ENCODE peak calls at places on chromosomes 11 and 22, in four cellular contexts. One of them, this sample, is unnamed.

GRCh38 chr11:69821511-69822040 is 2.4 kb upstream of the FGF3 start:
- DNase-seq in Right ventricle myocardium superior: no peak
- DNase-seq in H54: no peak
- DNase-seq in tibial nerve: no peak
- DNase-seq in this sample: no peak

GRCh38 chr22:37501610-37502341 is 15.6 kb upstream of the MFNG start:
- DNase-seq in tibial nerve: peak
- DNase-seq in H54: no peak
- DNase-seq in Right ventricle myocardium superior: peak
- DNase-seq in this sample: no peak

GRCh38 chr11:22832315-22833041 is 2.9 kb upstream of the SVIP start:
- DNase-seq in tibial nerve: no peak
- DNase-seq in H54: no peak
- DNase-seq in Right ventricle myocardium superior: no peak
- DNase-seq in this sample: no peak

GRCh38 chr22:38741166-38741565 is 14.6 kb downstream of the SUN2 start:
- DNase-seq in tibial nerve: no peak
- DNase-seq in H54: no peak
- DNase-seq in Right ventricle myocardium superior: no peak
- DNase-seq in this sample: no peak

GRCh38 chr22:35381424-35381772 is 502 bp downstream of the HMOX1 start:
- DNase-seq in tibial nerve: no peak
- DNase-seq in H54: no peak
- DNase-seq in Right ventricle myocardium superior: no peak
- DNase-seq in this sample: no peak

GRCh38 chr11:130156108-130157022 is 3.2 kb upstream of the ST14 start:
- DNase-seq in Right ventricle myocardium superior: no peak
- DNase-seq in tibial nerve: no peak
- DNase-seq in H54: peak
- DNase-seq in this sample: no peak

GRCh38 chr22:27905638-27906037 is 13.4 kb downstream of the PITPNB start:
- DNase-seq in tibial nerve: no peak
- DNase-seq in Right ventricle myocardium superior: no peak
- DNase-seq in H54: no peak
- DNase-seq in this sample: no peak

GRCh38 chr11:2869561-2870427 is 15.8 kb downstream of the CDKN1C start:
- DNase-seq in tibial nerve: no peak
- DNase-seq in Right ventricle myocardium superior: no peak
- DNase-seq in H54: no peak
- DNase-seq in this sample: no peak

GRCh38 chr11:11640996-11641395 is 19.2 kb upstream of the GALNT18 start:
- DNase-seq in H54: no peak
- DNase-seq in tibial nerve: no peak
- DNase-seq in Right ventricle myocardium superior: no peak
- DNase-seq in this sample: no peak

GRCh38 chr11:21552910-21553309 is 640.0 kb upstream of the ANO5 start:
- DNase-seq in tibial nerve: no peak
- DNase-seq in Right ventricle myocardium superior: no peak
- DNase-seq in H54: no peak
- DNase-seq in this sample: no peak

GRCh38 chr11:109267293-109268095 is 154.5 kb upstream of the C11orf87 start:
- DNase-seq in Right ventricle myocardium superior: no peak
- DNase-seq in tibial nerve: no peak
- DNase-seq in H54: no peak
- DNase-seq in this sample: no peak

GRCh38 chr11:114563077-114563476 is 3.4 kb upstream of the NXPE1 start:
- DNase-seq in tibial nerve: no peak
- DNase-seq in H54: no peak
- DNase-seq in Right ventricle myocardium superior: no peak
- DNase-seq in this sample: no peak

GRCh38 chr11:287821-288327 is 1.1 kb upstream of the PGGHG start:
- DNase-seq in H54: no peak
- DNase-seq in tibial nerve: no peak
- DNase-seq in Right ventricle myocardium superior: peak
- DNase-seq in this sample: peak

GRCh38 chr11:28137832-28138231 is 29.6 kb downstream of the METTL15 start:
- DNase-seq in tibial nerve: no peak
- DNase-seq in Right ventricle myocardium superior: no peak
- DNase-seq in H54: no peak
- DNase-seq in this sample: no peak

GRCh38 chr11:86106916-86107315 is 38.0 kb upstream of the PICALM start:
- DNase-seq in H54: no peak
- DNase-seq in Right ventricle myocardium superior: no peak
- DNase-seq in tibial nerve: no peak
- DNase-seq in this sample: no peak

GRCh38 chr11:48099916-48100446 is 116.6 kb upstream of the OR4B1 start:
- DNase-seq in Right ventricle myocardium superior: no peak
- DNase-seq in tibial nerve: no peak
- DNase-seq in H54: no peak
- DNase-seq in this sample: no peak

GRCh38 chr22:41598081-41598480 is 8.4 kb upstream of the PMM1 start:
- DNase-seq in tibial nerve: no peak
- DNase-seq in H54: peak
- DNase-seq in Right ventricle myocardium superior: peak
- DNase-seq in this sample: no peak

GRCh38 chr11:67370351-67371076 is 2.9 kb downstream of the CLCF1 start:
- DNase-seq in H54: no peak
- DNase-seq in tibial nerve: no peak
- DNase-seq in Right ventricle myocardium superior: no peak
- DNase-seq in this sample: no peak

GRCh38 chr11:104279587-104279986 is 115.6 kb upstream of the PDGFD start:
- DNase-seq in tibial nerve: no peak
- DNase-seq in Right ventricle myocardium superior: no peak
- DNase-seq in H54: no peak
- DNase-seq in this sample: no peak

GRCh38 chr11:45144126-45145082 is 2.0 kb upstream of the PRDM11 start:
- DNase-seq in H54: no peak
- DNase-seq in tibial nerve: no peak
- DNase-seq in Right ventricle myocardium superior: no peak
- DNase-seq in this sample: peak

GRCh38 chr11:57649826-57650738 is at the start of gene YPEL4:
- DNase-seq in tibial nerve: no peak
- DNase-seq in H54: peak
- DNase-seq in Right ventricle myocardium superior: no peak
- DNase-seq in this sample: peak

GRCh38 chr22:35708453-35708852 is 9.2 kb upstream of the APOL5 start:
- DNase-seq in H54: no peak
- DNase-seq in tibial nerve: no peak
- DNase-seq in Right ventricle myocardium superior: no peak
- DNase-seq in this sample: no peak

GRCh38 chr11:66221726-66222236 is 46.7 kb upstream of the RAB1B start:
- DNase-seq in H54: no peak
- DNase-seq in tibial nerve: no peak
- DNase-seq in Right ventricle myocardium superior: peak
- DNase-seq in this sample: peak

GRCh38 chr22:30116362-30117117 is 36.3 kb downstream of the HORMAD2 start:
- DNase-seq in Right ventricle myocardium superior: no peak
- DNase-seq in H54: no peak
- DNase-seq in tibial nerve: no peak
- DNase-seq in this sample: no peak

GRCh38 chr11:36123353-36124220 is 165.6 kb downstream of the COMMD9 start:
- DNase-seq in Right ventricle myocardium superior: no peak
- DNase-seq in tibial nerve: no peak
- DNase-seq in H54: no peak
- DNase-seq in this sample: no peak

GRCh38 chr11:47259178-47259977 is 1.6 kb downstream of the NR1H3 start:
- DNase-seq in Right ventricle myocardium superior: peak
- DNase-seq in tibial nerve: no peak
- DNase-seq in H54: peak
- DNase-seq in this sample: peak

GRCh38 chr11:86068138-86068861 is 584 bp downstream of the PICALM start:
- DNase-seq in H54: no peak
- DNase-seq in Right ventricle myocardium superior: peak
- DNase-seq in tibial nerve: peak
- DNase-seq in this sample: peak

GRCh38 chr11:115874843-115875242 is 370.6 kb upstream of the CADM1 start:
- DNase-seq in H54: no peak
- DNase-seq in tibial nerve: no peak
- DNase-seq in Right ventricle myocardium superior: no peak
- DNase-seq in this sample: no peak

GRCh38 chr11:19258651-19259230 is 18.0 kb upstream of the E2F8 start:
- DNase-seq in Right ventricle myocardium superior: no peak
- DNase-seq in H54: no peak
- DNase-seq in tibial nerve: no peak
- DNase-seq in this sample: no peak

GRCh38 chr11:125129316-125129990 is 18.0 kb upstream of the TMEM218 start:
- DNase-seq in tibial nerve: no peak
- DNase-seq in Right ventricle myocardium superior: no peak
- DNase-seq in H54: no peak
- DNase-seq in this sample: no peak

GRCh38 chr11:68923614-68924013 is 19.9 kb downstream of the IGHMBP2 start:
- DNase-seq in Right ventricle myocardium superior: no peak
- DNase-seq in tibial nerve: no peak
- DNase-seq in H54: no peak
- DNase-seq in this sample: no peak

GRCh38 chr22:33109532-33110148 is 51.5 kb upstream of the SYN3 start:
- DNase-seq in H54: no peak
- DNase-seq in Right ventricle myocardium superior: no peak
- DNase-seq in tibial nerve: no peak
- DNase-seq in this sample: no peak

GRCh38 chr11:125315088-125315740 is 150.7 kb downstream of the PKNOX2 start:
- DNase-seq in H54: no peak
- DNase-seq in Right ventricle myocardium superior: peak
- DNase-seq in tibial nerve: no peak
- DNase-seq in this sample: no peak

GRCh38 chr11:67437082-67437821 is at the start of gene PTPRCAP:
- DNase-seq in Right ventricle myocardium superior: no peak
- DNase-seq in tibial nerve: no peak
- DNase-seq in H54: no peak
- DNase-seq in this sample: no peak

GRCh38 chr11:94895451-94895850 is 77.9 kb downstream of the CWC15 start:
- DNase-seq in tibial nerve: no peak
- DNase-seq in H54: no peak
- DNase-seq in Right ventricle myocardium superior: no peak
- DNase-seq in this sample: no peak

GRCh38 chr11:102572537-102573220 is 42.1 kb upstream of the MMP7 start:
- DNase-seq in tibial nerve: no peak
- DNase-seq in Right ventricle myocardium superior: no peak
- DNase-seq in H54: no peak
- DNase-seq in this sample: no peak

GRCh38 chr11:123321641-123322040 is 108.4 kb upstream of the GRAMD1B start:
- DNase-seq in tibial nerve: no peak
- DNase-seq in H54: no peak
- DNase-seq in Right ventricle myocardium superior: no peak
- DNase-seq in this sample: no peak

GRCh38 chr11:33912405-33913361 is 20.8 kb upstream of the LMO2 start:
- DNase-seq in H54: peak
- DNase-seq in Right ventricle myocardium superior: peak
- DNase-seq in tibial nerve: no peak
- DNase-seq in this sample: no peak